ENCODE peak calls at places on chromosomes 6 and 20, in four cellular contexts. W, B, V and N are unnamed samples.

GRCh38 chr6:63418741-63419140 is 99.0 kb upstream of the LGSN start:
- DNase-seq in W (no peak), B (no peak), V (no peak), N (no peak)

GRCh38 chr6:157096522-157096921 is 226.8 kb downstream of the TMEM242 start:
- DNase-seq in W (no peak), B (no peak), V (no peak), N (no peak)

GRCh38 chr6:90274481-90275030 is 22.1 kb downstream of the BACH2 start:
- DNase-seq in W (peak), B (peak), V (no peak), N (peak)

GRCh38 chr6:30885481-30885998 is 1.2 kb downstream of the DDR1 start:
- DNase-seq in W (no peak), B (no peak), V (peak), N (no peak)

GRCh38 chr20:62210496-62210855 is 9.6 kb downstream of the HRH3 start:
- DNase-seq in W (no peak), B (no peak), V (no peak), N (no peak)

GRCh38 chr20:53265304-53265875 is 293.2 kb downstream of the TSHZ2 start:
- DNase-seq in W (no peak), B (no peak), V (no peak), N (no peak)

GRCh38 chr6:33299237-33299944 is 649 bp upstream of the RGL2 start:
- DNase-seq in W (peak), B (peak), V (peak), N (peak)

GRCh38 chr20:34037121-34037520 is 43.4 kb downstream of the RALY start:
- DNase-seq in W (no peak), B (peak), V (no peak), N (peak)

GRCh38 chr6:88376759-88377387 is 210.7 kb upstream of the CNR1 start:
- DNase-seq in W (no peak), B (no peak), V (no peak), N (no peak)

GRCh38 chr6:38552136-38552535 is 87.6 kb downstream of the BTBD9 start:
- DNase-seq in W (no peak), B (no peak), V (no peak), N (no peak)

GRCh38 chr6:16711551-16712249 is 49.6 kb downstream of the ATXN1 start:
- DNase-seq in W (no peak), B (peak), V (no peak), N (peak)